ENCODE peak calls at places on chromosomes 6 and 20, in ten cellular contexts. R is fibroblast of lung; S is activated T-cell treated with anti-CD3 and anti-CD28 coated beads for 24 hours; J is HTR-8/SVneo; P is lung microvascular endothelial cell; T is GM13977; D is ELR; Q is naive thymus-derived CD8-positive, alpha-beta T cell; E is stomach; V is activated CD8-positive, alpha-beta memory T cell treated with anti-CD3 and anti-CD28 coated beads, Interleukin-2, amount 10 ng/mL, durations not matched to agents 7 days and 5 days. X is an unnamed sample.

GRCh38 chr20:24798930-24799705 is 150.0 kb upstream of the CST7 start:
- DNase-seq in D (peak), P (no peak), R (no peak), E (no peak), V (no peak), J (peak), S (no peak), T (no peak), Q (no peak), X (no peak)

GRCh38 chr6:149723771-149724417 is 6.0 kb upstream of the LATS1 start:
- DNase-seq in P (peak), J (peak), D (peak), Q (peak), E (peak), S (peak), V (peak), T (no peak), R (peak), X (peak)

GRCh38 chr6:116100419-116101297 is at the start of gene NT5DC1:
- DNase-seq in S (peak), T (peak), J (peak), R (peak), V (peak), E (peak), D (peak), Q (peak), P (peak), X (peak)

GRCh38 chr20:23136893-23137745 is 51.0 kb upstream of the CD93 start:
- DNase-seq in D (no peak), T (no peak), E (no peak), J (peak), Q (no peak), P (no peak), R (no peak), S (no peak), V (no peak), X (peak)

GRCh38 chr6:36912583-36912982 is 26.8 kb downstream of the C6orf89 start:
- DNase-seq in P (no peak), Q (peak), V (peak), S (peak), T (peak), J (peak), D (peak), R (peak), E (no peak), X (peak)

GRCh38 chr6:12066297-12066696 is 54.2 kb downstream of the HIVEP1 start:
- DNase-seq in S (no peak), R (peak), Q (no peak), D (no peak), T (no peak), P (peak), J (no peak), E (no peak), V (no peak), X (no peak)

GRCh38 chr6:134557509-134557908 is 239.6 kb upstream of the SGK1 start:
- DNase-seq in P (no peak), S (no peak), D (no peak), T (no peak), J (no peak), V (no peak), R (no peak), Q (no peak), E (no peak), X (no peak)

GRCh38 chr20:53678990-53679596 is 85.5 kb upstream of the ZNF217 start:
- DNase-seq in J (no peak), P (no peak), S (no peak), Q (no peak), T (no peak), R (peak), V (no peak), D (no peak), E (no peak), X (peak)

GRCh38 chr6:145208474-145208873 is 526.8 kb downstream of the EPM2A start:
- DNase-seq in S (no peak), T (no peak), E (no peak), D (no peak), J (no peak), Q (no peak), R (no peak), P (no peak), V (no peak), X (no peak)

GRCh38 chr6:33126101-33126714 is 50.4 kb downstream of the HLA-DPB1 start:
- DNase-seq in J (peak), P (peak), S (peak), T (peak), D (peak), E (peak), Q (peak), V (peak), R (peak), X (no peak)

GRCh38 chr20:58677205-58677604 is 15.4 kb upstream of the NPEPL1 start:
- DNase-seq in T (no peak), Q (no peak), J (no peak), E (no peak), S (no peak), R (no peak), D (no peak), V (no peak), P (no peak), X (no peak)

X was measured in H4.